ENCODE peak calls at places on chromosomes 6 and 20, in eight cellular contexts. B is AML-193; R is NT2/D1; M is ovary; T is skeletal muscle cell; J is activated T-helper 2 cell treated with anti-CD3 and anti-CD28 coated beads, Interferon-gamma antibody, Interleukin-2, Interleukin-4, amounts not matched to agents 10 μg/mL and 5 μg/mL and 100 μg/mL, durations not matched to agents 14 hours and 24 hours and 36 hours; Z is nucleus accumbens; O is left ventricle myocardium inferior. S is an unnamed sample.
A peak's percentile ranks its signal among the peaks of the same experiment; 100 is the strongest.

GRCh38 chr6:49551126-49551865 is 828 bp downstream of the C6orf141 start:
- DNase-seq in B (no peak), R (peak; percentile 61), M (no peak), T (no peak), J (no peak), Z (no peak), O (no peak), S (no peak)

GRCh38 chr6:148335582-148335981 is 7.1 kb upstream of the SASH1 start:
- DNase-seq in B (no peak), R (no peak), M (no peak), T (no peak), J (no peak), Z (no peak), O (no peak), S (no peak)

GRCh38 chr20:61973515-61974356 is 91.9 kb downstream of the TAF4 start:
- DNase-seq in B (no peak), R (no peak), M (no peak), T (no peak), J (no peak), Z (no peak), O (no peak), S (no peak)

GRCh38 chr6:87837876-87838275 is 135.8 kb upstream of the AKIRIN2 start:
- DNase-seq in B (no peak), R (no peak), M (no peak), T (no peak), J (no peak), Z (no peak), O (no peak), S (no peak)

GRCh38 chr20:34082232-34082887 is 29.7 kb downstream of the EIF2S2 start:
- DNase-seq in B (no peak), R (no peak), M (no peak), T (no peak), J (no peak), Z (no peak), O (no peak), S (no peak)

GRCh38 chr20:29876911-29877285 is 1380.6 kb upstream of the DEFB115 start:
- DNase-seq in B (no peak), R (no peak), M (no peak), T (no peak), J (no peak), Z (no peak), O (no peak), S (no peak)

GRCh38 chr20:25148181-25148981 is 47.1 kb upstream of the ENTPD6 start:
- DNase-seq in B (no peak), R (no peak), M (peak; percentile 77), T (peak; percentile 4), J (peak; percentile 37), Z (peak; percentile 54), O (peak; percentile 25), S (no peak)

GRCh38 chr6:166553563-166554271 is 32.8 kb downstream of the RAMACL start:
- DNase-seq in B (no peak), R (no peak), M (no peak), T (peak; percentile 90), J (no peak), Z (no peak), O (peak; percentile 50), S (no peak)

GRCh38 chr6:98179606-98180005 is 654.8 kb upstream of the POU3F2 start:
- DNase-seq in B (no peak), R (no peak), M (no peak), T (no peak), J (no peak), Z (no peak), O (no peak), S (no peak)

GRCh38 chr6:54291738-54292137 is 16.5 kb upstream of the TINAG start:
- DNase-seq in B (no peak), R (no peak), M (no peak), T (no peak), J (no peak), Z (no peak), O (no peak), S (no peak)